ENCODE peak calls at places on chromosomes 16 and 17, in four cellular contexts. One of them, this sample, is unnamed.

GRCh38 chr16:1770328-1771071 is 843 bp downstream of the NME3 start:
- DNase-seq in LNCaP clone FGC: peak; percentile 90
- DNase-seq in body of pancreas: peak; percentile 89
- DNase-seq in HCT116: peak; percentile 62
- DNase-seq in this sample: peak; percentile 21

GRCh38 chr16:27932542-27933178 is 130.9 kb downstream of the GSG1L start:
- DNase-seq in LNCaP clone FGC: no peak
- DNase-seq in body of pancreas: no peak
- DNase-seq in HCT116: no peak
- DNase-seq in this sample: no peak

GRCh38 chr17:57559634-57560387 is 185.3 kb downstream of the CCDC182 start:
- DNase-seq in LNCaP clone FGC: no peak
- DNase-seq in body of pancreas: no peak
- DNase-seq in HCT116: no peak
- DNase-seq in this sample: no peak

GRCh38 chr17:30323895-30324319 is 9.9 kb downstream of the TMIGD1 start:
- DNase-seq in LNCaP clone FGC: peak; percentile 63
- DNase-seq in body of pancreas: peak; percentile 48
- DNase-seq in HCT116: peak; percentile 35
- DNase-seq in this sample: peak; percentile 44

GRCh38 chr16:85286970-85287814 is 174.9 kb upstream of the CIBAR2 start:
- DNase-seq in LNCaP clone FGC: no peak
- DNase-seq in body of pancreas: no peak
- DNase-seq in HCT116: no peak
- DNase-seq in this sample: no peak

GRCh38 chr17:78991017-78991783 is 11.5 kb upstream of the LGALS3BP start:
- DNase-seq in LNCaP clone FGC: no peak
- DNase-seq in body of pancreas: no peak
- DNase-seq in HCT116: no peak
- DNase-seq in this sample: no peak

GRCh38 chr16:2776500-2777139 is 460 bp downstream of the ELOB start:
- DNase-seq in LNCaP clone FGC: no peak
- DNase-seq in body of pancreas: no peak
- DNase-seq in HCT116: no peak
- DNase-seq in this sample: no peak

GRCh38 chr16:84704253-84704652 is 4.5 kb downstream of the USP10 start:
- DNase-seq in LNCaP clone FGC: no peak
- DNase-seq in body of pancreas: no peak
- DNase-seq in HCT116: no peak
- DNase-seq in this sample: no peak

GRCh38 chr17:56833023-56833811 is 503 bp downstream of the C17orf67 start:
- DNase-seq in LNCaP clone FGC: no peak
- DNase-seq in body of pancreas: peak; percentile 55
- DNase-seq in HCT116: peak; percentile 51
- DNase-seq in this sample: peak; percentile 71

GRCh38 chr17:8577868-8578267 is 52.7 kb downstream of the MYH10 start:
- DNase-seq in LNCaP clone FGC: no peak
- DNase-seq in body of pancreas: no peak
- DNase-seq in HCT116: no peak
- DNase-seq in this sample: no peak

GRCh38 chr17:8572767-8573166 is 57.8 kb downstream of the MYH10 start:
- DNase-seq in LNCaP clone FGC: no peak
- DNase-seq in body of pancreas: no peak
- DNase-seq in HCT116: no peak
- DNase-seq in this sample: no peak

GRCh38 chr17:8576895-8577294 is 53.6 kb downstream of the MYH10 start:
- DNase-seq in LNCaP clone FGC: no peak
- DNase-seq in body of pancreas: no peak
- DNase-seq in HCT116: no peak
- DNase-seq in this sample: no peak

GRCh38 chr17:8574687-8575086 is 55.8 kb downstream of the MYH10 start:
- DNase-seq in LNCaP clone FGC: no peak
- DNase-seq in body of pancreas: no peak
- DNase-seq in HCT116: no peak
- DNase-seq in this sample: no peak
- TF ChIP-seq CTCF in LNCaP clone FGC: peak; percentile 7
- TF ChIP-seq CTCF in body of pancreas: no peak
- TF ChIP-seq CTCF in HCT116: peak; percentile 37
- TF ChIP-seq CTCF in this sample: no peak

DNA sequence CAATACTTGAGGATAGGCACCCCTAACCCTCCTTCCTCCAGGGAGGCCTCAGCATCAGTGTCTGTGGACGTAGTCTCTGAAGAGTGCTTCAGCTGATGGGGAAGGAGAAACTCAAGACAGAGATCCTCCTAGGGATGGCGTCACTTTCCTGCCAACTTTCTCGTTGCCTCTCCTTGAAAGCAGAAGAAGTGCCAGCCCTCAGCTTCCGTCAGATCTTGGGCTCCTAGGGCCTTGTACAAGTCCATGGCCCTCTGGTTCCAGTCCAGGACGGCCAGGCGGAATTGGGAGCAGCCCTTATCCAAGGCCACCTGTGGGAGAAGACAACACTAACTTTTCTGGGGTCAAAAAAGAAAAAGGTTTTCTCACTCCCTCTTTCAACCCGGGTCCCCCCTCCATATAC is 1.3 kb downstream of the SAT2 start:
- DNase-seq in LNCaP clone FGC: no peak
- DNase-seq in body of pancreas: no peak
- DNase-seq in HCT116: no peak
- DNase-seq in this sample: no peak
- H3K4me3 ChIP-seq in LNCaP clone FGC: peak overlapping the region; percentile 90
- H3K4me3 ChIP-seq in body of pancreas: no peak overlapping the region
- H3K4me3 ChIP-seq in HCT116: peak overlapping the region; percentile 85
- H3K4me3 ChIP-seq in this sample: no peak overlapping the region

GRCh38 chr16:77844801-77845200 is 56.4 kb downstream of the VAT1L start:
- DNase-seq in LNCaP clone FGC: no peak
- DNase-seq in body of pancreas: no peak
- DNase-seq in HCT116: no peak
- DNase-seq in this sample: no peak
- TF ChIP-seq CTCF in LNCaP clone FGC: no peak
- TF ChIP-seq CTCF in body of pancreas: no peak
- TF ChIP-seq CTCF in HCT116: no peak
- TF ChIP-seq CTCF in this sample: no peak

GRCh38 chr16:51147776-51148673 is 3.0 kb downstream of the SALL1 start:
- DNase-seq in LNCaP clone FGC: no peak
- DNase-seq in body of pancreas: no peak
- DNase-seq in HCT116: no peak
- DNase-seq in this sample: no peak

GRCh38 chr16:51149721-51150158 is 1.3 kb downstream of the SALL1 start:
- DNase-seq in LNCaP clone FGC: no peak
- DNase-seq in body of pancreas: no peak
- DNase-seq in HCT116: no peak
- DNase-seq in this sample: no peak

GRCh38 chr16:51148674-51149228 is 2.3 kb downstream of the SALL1 start:
- DNase-seq in LNCaP clone FGC: no peak
- DNase-seq in body of pancreas: no peak
- DNase-seq in HCT116: no peak
- DNase-seq in this sample: no peak

GRCh38 chr16:51150159-51150893 is 744 bp downstream of the SALL1 start:
- DNase-seq in LNCaP clone FGC: no peak
- DNase-seq in body of pancreas: no peak
- DNase-seq in HCT116: no peak
- DNase-seq in this sample: no peak

GRCh38 chr16:51149251-51149661 is 1.8 kb downstream of the SALL1 start:
- DNase-seq in LNCaP clone FGC: no peak
- DNase-seq in body of pancreas: no peak
- DNase-seq in HCT116: no peak
- DNase-seq in this sample: no peak
- H3K4me3 ChIP-seq in LNCaP clone FGC: no peak overlapping the region
- H3K4me3 ChIP-seq in body of pancreas: no peak overlapping the region
- H3K4me3 ChIP-seq in HCT116: no peak overlapping the region
- H3K4me3 ChIP-seq in this sample: no peak overlapping the region

GRCh38 chr16:56532714-56533113 is 12.9 kb upstream of the BBS2 start:
- DNase-seq in LNCaP clone FGC: no peak
- DNase-seq in body of pancreas: no peak
- DNase-seq in HCT116: peak; percentile 26
- DNase-seq in this sample: no peak
- TF ChIP-seq CTCF in LNCaP clone FGC: no peak
- TF ChIP-seq CTCF in body of pancreas: no peak
- TF ChIP-seq CTCF in HCT116: peak; percentile 50
- TF ChIP-seq CTCF in this sample: no peak

DNA sequence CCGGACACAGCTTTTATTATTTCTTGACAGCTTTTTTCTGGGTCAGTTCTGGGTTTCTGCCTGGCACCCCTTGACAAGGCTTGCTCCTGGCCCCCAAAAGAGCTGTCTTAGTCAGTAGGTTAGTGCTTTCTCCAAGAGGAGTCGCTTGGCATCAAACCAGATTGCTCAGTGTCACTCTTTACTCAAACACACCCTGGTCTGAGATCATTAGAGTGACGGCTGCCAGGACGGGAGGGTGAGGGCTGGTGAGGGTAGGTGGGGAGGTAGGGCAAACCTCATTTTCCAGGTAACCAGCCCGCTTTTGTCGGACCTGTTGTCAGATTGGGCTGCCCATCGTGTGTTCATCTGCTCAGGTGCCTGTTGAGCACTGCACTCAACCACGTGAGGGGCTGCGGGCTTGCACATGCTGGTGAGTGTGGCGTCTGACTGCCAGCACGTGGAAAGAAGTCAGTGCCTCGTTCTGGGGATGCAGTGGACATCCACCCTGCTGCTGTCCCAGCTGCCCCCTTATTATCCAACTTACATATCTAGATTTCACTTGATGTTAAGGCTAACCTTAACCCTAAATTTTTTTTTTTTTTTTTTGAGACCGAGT is 12.4 kb downstream of the TMEM94 start:
- DNase-seq in LNCaP clone FGC: no peak
- DNase-seq in body of pancreas: no peak
- DNase-seq in HCT116: no peak
- DNase-seq in this sample: no peak
- H3K4me3 ChIP-seq in LNCaP clone FGC: no peak overlapping the region
- H3K4me3 ChIP-seq in body of pancreas: no peak overlapping the region
- H3K4me3 ChIP-seq in HCT116: no peak overlapping the region
- H3K4me3 ChIP-seq in this sample: no peak overlapping the region

GRCh38 chr16:62035115-62036092 is 834 bp downstream of the CDH8 start:
- DNase-seq in LNCaP clone FGC: no peak
- DNase-seq in body of pancreas: no peak
- DNase-seq in HCT116: no peak
- DNase-seq in this sample: no peak
- TF ChIP-seq CTCF in LNCaP clone FGC: no peak
- TF ChIP-seq CTCF in body of pancreas: no peak
- TF ChIP-seq CTCF in HCT116: no peak
- TF ChIP-seq CTCF in this sample: no peak

GRCh38 chr16:31134625-31135534 is 647 bp downstream of the PRSS8 start:
- DNase-seq in LNCaP clone FGC: no peak
- DNase-seq in body of pancreas: peak; percentile 84
- DNase-seq in HCT116: no peak
- DNase-seq in this sample: no peak
- H3K4me3 ChIP-seq in LNCaP clone FGC: peak overlapping the region; percentile 92
- H3K4me3 ChIP-seq in body of pancreas: peak overlapping the region; percentile 95
- H3K4me3 ChIP-seq in HCT116: peak overlapping the region; percentile 70
- H3K4me3 ChIP-seq in this sample: no peak overlapping the region